ENCODE peak calls at places on chromosomes 7 and 10, in five cellular contexts. U, P, V, C and T are unnamed samples.

GRCh38 chr10:61047011-61047410 is 103.0 kb upstream of the RHOBTB1 start:
- DNase-seq in U (no peak), P (no peak), V (no peak), C (no peak), T (no peak)

GRCh38 chr10:74377476-74377875 is 226.5 kb downstream of the ADK start:
- DNase-seq in U (no peak), P (no peak), V (no peak), C (no peak), T (no peak)

GRCh38 chr10:42790835-42791234 is 8.2 kb downstream of the BMS1 start:
- DNase-seq in U (no peak), P (no peak), V (no peak), C (no peak), T (no peak)

GRCh38 chr7:7707756-7708310 is 10.6 kb downstream of the RPA3 start:
- DNase-seq in U (no peak), P (no peak), V (no peak), C (no peak), T (peak)

GRCh38 chr10:13949844-13950542 is 363.2 kb downstream of the PRPF18 start:
- DNase-seq in U (no peak), P (no peak), V (no peak), C (no peak), T (peak)

GRCh38 chr10:29735628-29736324 is 101.0 kb upstream of the SVIL start:
- DNase-seq in U (peak), P (peak), V (peak), C (peak), T (peak)

GRCh38 chr10:71509444-71509843 is 112.7 kb downstream of the CDH23 start:
- DNase-seq in U (no peak), P (no peak), V (no peak), C (no peak), T (no peak)

GRCh38 chr10:96512524-96512991 is 1.2 kb downstream of the TLL2 start:
- DNase-seq in U (peak), P (no peak), V (no peak), C (no peak), T (peak)

GRCh38 chr7:22082886-22083710 is 137.4 kb upstream of the CDCA7L start:
- DNase-seq in U (peak), P (peak), V (peak), C (peak), T (peak)

GRCh38 chr7:3754488-3755365 is 453.7 kb downstream of the SDK1 start:
- DNase-seq in U (no peak), P (no peak), V (no peak), C (no peak), T (no peak)

GRCh38 chr7:129918922-129919321 is 33.8 kb downstream of the UBE2H start:
- DNase-seq in U (no peak), P (no peak), V (no peak), C (no peak), T (no peak)

GRCh38 chr10:47179291-47179647 is 120.7 kb upstream of the GDF10 start:
- DNase-seq in U (no peak), P (no peak), V (no peak), C (no peak), T (no peak)

GRCh38 chr10:6491841-6492609 is 88.1 kb downstream of the PRKCQ start:
- DNase-seq in U (no peak), P (no peak), V (no peak), C (peak), T (no peak)

GRCh38 chr10:131811239-131812011 is 89.4 kb upstream of the PPP2R2D start:
- DNase-seq in U (no peak), P (no peak), V (no peak), C (no peak), T (no peak)